ENCODE peak calls at places on chromosome 2, in eight cellular contexts. E is foreskin keratinocyte, F is PC-3, D is spleen, Z is heart left ventricle, A is gastrocnemius medialis, H is body of pancreas, W is ovary. P is an unnamed sample. For H3K4me1, the result is how much of the 10 kb centered on the place peaks cover.

GRCh38 chr2:218230882-218231281 is 13.9 kb downstream of the ARPC2 start:
- DNase-seq in D (no peak), E (no peak), A (no peak), F (peak), Z (no peak), W (no peak), H (peak), P (no peak)

GRCh38 chr2:226115102-226115831 is 684.4 kb downstream of the IRS1 start:
- DNase-seq in F (peak), H (no peak), D (no peak), E (peak), W (no peak), A (no peak), Z (no peak), P (no peak)

GRCh38 chr2:1886405-1886992 is 142.2 kb upstream of the PXDN start:
- DNase-seq in H (peak), Z (peak), A (no peak), W (no peak), E (peak), D (no peak), F (peak), P (no peak)

GRCh38 chr2:43328157-43328556 is 101.8 kb upstream of the ZFP36L2 start:
- DNase-seq in E (no peak), H (peak), W (no peak), Z (no peak), A (no peak), D (no peak), F (no peak), P (no peak)

GRCh38 chr2:121471571-121472464 is 58.9 kb upstream of the RNU4ATAC start:
- DNase-seq in A (no peak), D (no peak), H (no peak), E (peak), Z (no peak), F (no peak), W (no peak), P (no peak)

GRCh38 chr2:11829324-11829946 is 83.0 kb downstream of the LPIN1 start:
- DNase-seq in E (peak), Z (peak), A (no peak), D (peak), F (peak), H (peak), W (peak), P (peak)

GRCh38 chr2:64457518-64457917 is 3.6 kb downstream of the LGALSL start:
- DNase-seq in W (no peak), A (no peak), E (no peak), Z (no peak), H (no peak), F (no peak), D (no peak), P (no peak)

GRCh38 chr2:110219496-110220192 is 7.3 kb upstream of the MTLN start:
- DNase-seq in E (peak), D (no peak), F (peak), H (no peak), A (no peak), W (no peak), Z (no peak), P (no peak)

GRCh38 chr2:79578952-79579351 is 66.1 kb downstream of the CTNNA2 start:
- DNase-seq in W (no peak), E (no peak), H (no peak), D (no peak), A (no peak), Z (no peak), F (no peak), P (no peak)

GRCh38 chr2:101763496-101764333 is 66.2 kb downstream of the MAP4K4 start:
- DNase-seq in F (peak), W (no peak), H (no peak), E (no peak), Z (no peak), A (no peak), D (no peak), P (no peak)
- H3K4me1 ChIP-seq in F (half or more), W (under half), H (under half), E (under half), Z (half or more), A (half or more), D (half or more), P (under half)

GRCh38 chr2:29238497-29238896 is 123.3 kb downstream of the CLIP4 start:
- DNase-seq in E (peak), D (peak), A (no peak), Z (no peak), H (peak), F (peak), W (no peak), P (no peak)
- TF ChIP-seq CTCF in E (peak), D (no peak), A (no peak), Z (peak), H (peak), F (peak), W (no peak), P (peak)

DNA sequence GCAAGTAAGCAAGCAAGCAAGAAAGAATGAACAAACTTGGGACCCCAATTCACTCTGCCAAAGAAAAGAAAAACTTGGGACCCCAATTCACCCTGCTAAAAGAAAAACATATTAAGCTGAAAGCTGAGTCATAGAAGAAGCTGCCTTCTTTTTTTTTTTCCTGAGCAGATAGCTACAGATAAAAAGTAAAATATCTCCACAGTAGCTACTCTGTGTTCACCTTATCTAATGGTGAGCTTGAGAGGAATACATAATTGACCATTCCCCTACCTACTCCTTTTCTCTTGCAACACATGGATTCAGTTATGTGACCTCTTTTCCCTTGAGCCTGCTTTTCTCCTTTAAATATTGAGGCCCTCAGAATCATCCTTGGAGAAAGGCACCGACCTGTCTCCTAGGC is 63.0 kb downstream of the MCFD2 start:
- DNase-seq in H (no peak), D (no peak), Z (no peak), A (no peak), W (no peak), E (no peak), F (no peak), P (no peak)
- H3K4me1 ChIP-seq in H (under half), D (under half), Z (half or more), A (half or more), W (under half), E (under half), F (half or more), P (under half)

GRCh38 chr2:27027211-27027651 is 5.5 kb upstream of the TMEM214 start:
- DNase-seq in D (no peak), A (peak), Z (no peak), F (no peak), H (no peak), W (no peak), E (no peak), P (no peak)
- TF ChIP-seq CTCF in D (no peak), A (no peak), Z (no peak), F (no peak), H (no peak), W (no peak), E (no peak), P (no peak)

GRCh38 chr2:70094171-70094977 is 7.1 kb downstream of the PCBP1 start:
- DNase-seq in W (no peak), Z (no peak), D (no peak), E (no peak), A (no peak), H (no peak), F (no peak), P (no peak)
- H3K4me1 ChIP-seq in W (under half), Z (under half), D (under half), E (under half), A (under half), H (under half), F (under half), P (under half)

P was measured in kidney.